ENCODE peak calls at places on chromosome 11, in ten cellular contexts. V, E, X, H, N, I, J, S, B and F are unnamed samples.

GRCh38 chr11:122140535-122140934 is 24.5 kb upstream of the BLID start:
- DNase-seq in V (no peak), E (peak; percentile 94), X (peak; percentile 38), H (no peak), N (peak; percentile 92), I (no peak), J (no peak), S (no peak), B (no peak), F (no peak)

GRCh38 chr11:61007383-61007970 is 36.0 kb downstream of the CD6 start:
- DNase-seq in V (peak; percentile 70), E (no peak), X (no peak), H (no peak), N (no peak), I (no peak), J (no peak), S (peak; percentile 28), B (no peak), F (no peak)

GRCh38 chr11:59992420-59992819 is 24.6 kb upstream of the OOSP4B start:
- DNase-seq in V (no peak), E (no peak), X (no peak), H (no peak), N (no peak), I (no peak), J (no peak), S (no peak), B (no peak), F (no peak)

GRCh38 chr11:46894506-46894905 is 23.8 kb downstream of the LRP4 start:
- DNase-seq in V (no peak), E (no peak), X (no peak), H (no peak), N (no peak), I (no peak), J (no peak), S (no peak), B (no peak), F (no peak)

GRCh38 chr11:125192194-125192593 is 27.6 kb downstream of the PKNOX2 start:
- DNase-seq in V (no peak), E (peak; percentile 56), X (no peak), H (no peak), N (no peak), I (no peak), J (no peak), S (no peak), B (no peak), F (no peak)

GRCh38 chr11:72575533-72576170 is 98.6 kb downstream of the PDE2A start:
- DNase-seq in V (no peak), E (no peak), X (no peak), H (no peak), N (no peak), I (no peak), J (no peak), S (no peak), B (no peak), F (no peak)

GRCh38 chr11:76810151-76810853 is 27.1 kb downstream of the TSKU start:
- DNase-seq in V (no peak), E (no peak), X (no peak), H (peak; percentile 61), N (no peak), I (no peak), J (no peak), S (no peak), B (no peak), F (no peak)

GRCh38 chr11:84817998-84818397 is 809.1 kb downstream of the DLG2 start:
- DNase-seq in V (no peak), E (peak; percentile 51), X (no peak), H (no peak), N (peak; percentile 71), I (no peak), J (no peak), S (no peak), B (no peak), F (no peak)

GRCh38 chr11:48081151-48082010 is 101.0 kb downstream of the PTPRJ start:
- DNase-seq in V (no peak), E (peak; percentile 92), X (no peak), H (no peak), N (peak; percentile 86), I (no peak), J (no peak), S (peak; percentile 69), B (peak; percentile 69), F (no peak)

GRCh38 chr11:118621071-118621815 is 13.8 kb downstream of the PHLDB1 start:
- DNase-seq in V (peak; percentile 95), E (peak; percentile 91), X (no peak), H (peak; percentile 89), N (peak; percentile 91), I (no peak), J (no peak), S (peak; percentile 91), B (peak; percentile 88), F (no peak)

GRCh38 chr11:61134801-61135257 is 26.4 kb downstream of the VPS37C start:
- DNase-seq in V (no peak), E (no peak), X (no peak), H (no peak), N (no peak), I (no peak), J (no peak), S (peak; percentile 61), B (no peak), F (no peak)

GRCh38 chr11:69529001-69529400 is 47.5 kb downstream of the LINC01488 start:
- DNase-seq in V (no peak), E (no peak), X (no peak), H (no peak), N (no peak), I (no peak), J (no peak), S (no peak), B (no peak), F (no peak)

GRCh38 chr11:30610628-30611027 is 24.5 kb upstream of the MPPED2 start:
- DNase-seq in V (no peak), E (no peak), X (no peak), H (no peak), N (no peak), I (no peak), J (no peak), S (no peak), B (no peak), F (no peak)

GRCh38 chr11:89625171-89625570 is 84.9 kb upstream of the TRIM77 start:
- DNase-seq in V (no peak), E (no peak), X (no peak), H (peak; percentile 0), N (no peak), I (no peak), J (no peak), S (no peak), B (no peak), F (no peak)

GRCh38 chr11:82701847-82702520 is 31.7 kb downstream of the FAM181B start:
- DNase-seq in V (peak; percentile 78), E (peak; percentile 6), X (no peak), H (peak; percentile 61), N (peak; percentile 45), I (no peak), J (peak; percentile 29), S (no peak), B (peak; percentile 31), F (no peak)

GRCh38 chr11:16448123-16448717 is 91.9 kb upstream of the SOX6 start:
- DNase-seq in V (no peak), E (peak; percentile 6), X (no peak), H (no peak), N (no peak), I (no peak), J (no peak), S (no peak), B (no peak), F (no peak)

GRCh38 chr11:3662856-3663255 is 8.3 kb downstream of the CHRNA10 start:
- DNase-seq in V (no peak), E (no peak), X (no peak), H (no peak), N (no peak), I (no peak), J (no peak), S (no peak), B (no peak), F (no peak)

GRCh38 chr11:44903035-44903434 is 47.6 kb downstream of the TP53I11 start:
- DNase-seq in V (no peak), E (no peak), X (no peak), H (no peak), N (no peak), I (no peak), J (no peak), S (no peak), B (no peak), F (no peak)

GRCh38 chr11:131418214-131418613 is 47.8 kb downstream of the NTM start:
- DNase-seq in V (peak; percentile 32), E (no peak), X (no peak), H (no peak), N (no peak), I (no peak), J (no peak), S (no peak), B (no peak), F (no peak)

GRCh38 chr11:100562102-100562501 is 125.0 kb upstream of the ARHGAP42 start:
- DNase-seq in V (no peak), E (peak; percentile 89), X (peak; percentile 66), H (no peak), N (peak; percentile 91), I (no peak), J (no peak), S (no peak), B (no peak), F (no peak)

GRCh38 chr11:33515347-33515746 is 185.3 kb downstream of the C11orf91 start:
- DNase-seq in V (no peak), E (peak; percentile 62), X (no peak), H (no peak), N (peak; percentile 28), I (no peak), J (no peak), S (no peak), B (peak; percentile 31), F (no peak)

GRCh38 chr11:16279524-16279923 is 76.8 kb downstream of the SOX6 start:
- DNase-seq in V (no peak), E (no peak), X (no peak), H (no peak), N (no peak), I (no peak), J (no peak), S (no peak), B (no peak), F (no peak)